ENCODE peak calls at places on chromosomes 3 and 15, in four cellular contexts. A, K, N and C are unnamed samples.
A peak's percentile ranks its signal among the peaks of the same experiment; 100 is the strongest.

GRCh38 chr15:95923797-95924196 is 406.7 kb upstream of the NR2F2 start:
- DNase-seq in A (no peak), K (no peak), N (no peak), C (no peak)

GRCh38 chr3:34185301-34185700 is 386.9 kb downstream of the PDCD6IP start:
- DNase-seq in A (no peak), K (peak; percentile 9), N (no peak), C (no peak)

GRCh38 chr15:89442671-89443307 is 53.6 kb downstream of the RHCG start:
- DNase-seq in A (peak; percentile 60), K (peak; percentile 62), N (no peak), C (peak; percentile 89)

GRCh38 chr15:69035205-69035917 is 20.9 kb downstream of the NOX5 start:
- DNase-seq in A (peak; percentile 11), K (no peak), N (peak; percentile 18), C (peak; percentile 42)

GRCh38 chr15:83784975-83785374 is 131.1 kb downstream of the ADAMTSL3 start:
- DNase-seq in A (no peak), K (no peak), N (no peak), C (no peak)

GRCh38 chr3:64594129-64594528 is 93.7 kb downstream of the ADAMTS9 start:
- DNase-seq in A (no peak), K (no peak), N (no peak), C (no peak)

GRCh38 chr3:137205394-137206060 is 247.7 kb downstream of the IL20RB start:
- DNase-seq in A (no peak), K (no peak), N (no peak), C (no peak)

GRCh38 chr3:143973352-143974021 is 1.9 kb downstream of the DIPK2A start:
- DNase-seq in A (no peak), K (peak; percentile 13), N (no peak), C (peak; percentile 29)

GRCh38 chr3:80238606-80239005 is 470.8 kb upstream of the ROBO1 start:
- DNase-seq in A (no peak), K (no peak), N (no peak), C (no peak)

GRCh38 chr3:190369701-190370295 is 18.2 kb upstream of the CLDN16 start:
- DNase-seq in A (no peak), K (no peak), N (no peak), C (no peak)

GRCh38 chr3:115040673-115041286 is 106.3 kb downstream of the ZBTB20 start:
- DNase-seq in A (peak; percentile 4), K (peak; percentile 46), N (no peak), C (peak; percentile 11)

GRCh38 chr3:36989568-36989967 is 3.4 kb downstream of the EPM2AIP1 start:
- DNase-seq in A (no peak), K (no peak), N (no peak), C (no peak)

GRCh38 chr15:40694706-40695468 is at the start of gene RAD51:
- DNase-seq in A (peak; percentile 93), K (peak; percentile 96), N (peak; percentile 79), C (peak; percentile 92)

GRCh38 chr3:64440498-64440897 is 215.2 kb upstream of the PRICKLE2 start:
- DNase-seq in A (no peak), K (no peak), N (no peak), C (no peak)

GRCh38 chr3:55409802-55410201 is 77.3 kb downstream of the WNT5A start:
- DNase-seq in A (no peak), K (no peak), N (no peak), C (no peak)

GRCh38 chr3:142027713-142028112 is 121.6 kb downstream of the TFDP2 start:
- DNase-seq in A (peak; percentile 49), K (peak; percentile 58), N (no peak), C (no peak)

GRCh38 chr3:170081079-170081741 is 43.4 kb downstream of the GPR160 start:
- DNase-seq in A (no peak), K (no peak), N (no peak), C (no peak)

GRCh38 chr3:166444756-166445155 is 607.5 kb upstream of the BCHE start:
- DNase-seq in A (no peak), K (no peak), N (no peak), C (no peak)

GRCh38 chr3:153029350-153029749 is 132.7 kb upstream of the RAP2B start:
- DNase-seq in A (no peak), K (no peak), N (no peak), C (no peak)

GRCh38 chr15:57479005-57479404 is 102.7 kb downstream of the CGNL1 start:
- DNase-seq in A (no peak), K (no peak), N (no peak), C (no peak)

GRCh38 chr3:107988464-107989156 is 102.2 kb downstream of the CD47 start:
- DNase-seq in A (no peak), K (no peak), N (no peak), C (no peak)